ENCODE peak calls at places on chromosomes 5 and 9, in five cellular contexts. Y is effector CD8-positive, alpha-beta T cell; C is amniotic epithelial cell; E is GM03348; A is stimulated activated CD4-positive, alpha-beta T cell treated with anti-CD3 and anti-CD28 coated beads, TNF-alpha, amount 100 ng/mL, for 48 hours. I is an unnamed sample.

GRCh38 chr5:6649186-6649585 is 15.9 kb downstream of the SRD5A1 start:
- DNase-seq in Y (no peak), C (peak), E (no peak), A (no peak), I (no peak)

GRCh38 chr9:656918-657583 is 184.4 kb upstream of the DMRT1 start:
- DNase-seq in Y (no peak), C (no peak), E (no peak), A (no peak), I (no peak)

GRCh38 chr5:144566747-144567415 is 396.2 kb downstream of the KCTD16 start:
- DNase-seq in Y (no peak), C (peak), E (no peak), A (no peak), I (no peak)

GRCh38 chr9:109002141-109002540 is 11.2 kb downstream of the CTNNAL1 start:
- DNase-seq in Y (no peak), C (no peak), E (no peak), A (no peak), I (no peak)

GRCh38 chr9:136625101-136626065 is 37.3 kb upstream of the EGFL7 start:
- DNase-seq in Y (no peak), C (peak), E (peak), A (no peak), I (no peak)

GRCh38 chr9:79858509-79858908 is 286.7 kb downstream of the TLE4 start:
- DNase-seq in Y (no peak), C (peak), E (peak), A (no peak), I (no peak)

GRCh38 chr5:9233712-9234111 is 312.2 kb downstream of the SEMA5A start:
- DNase-seq in Y (no peak), C (peak), E (peak), A (no peak), I (no peak)

GRCh38 chr9:38392235-38393127 is at the start of gene ALDH1B1:
- DNase-seq in Y (peak), C (peak), E (peak), A (peak), I (peak)

GRCh38 chr9:121557581-121558422 is 58.2 kb upstream of the GGTA1 start:
- DNase-seq in Y (no peak), C (peak), E (peak), A (peak), I (no peak)

GRCh38 chr5:66134407-66134843 is 9.7 kb upstream of the SREK1 start:
- DNase-seq in Y (no peak), C (no peak), E (no peak), A (no peak), I (no peak)

GRCh38 chr9:132142883-132143282 is 19.0 kb upstream of the NTNG2 start:
- DNase-seq in Y (no peak), C (no peak), E (no peak), A (no peak), I (no peak)

GRCh38 chr9:16821344-16821743 is 49.1 kb downstream of the BNC2 start:
- DNase-seq in Y (no peak), C (no peak), E (no peak), A (no peak), I (no peak)

GRCh38 chr5:133326361-133326760 is 274.5 kb downstream of the HSPA4 start:
- DNase-seq in Y (no peak), C (no peak), E (no peak), A (no peak), I (no peak)

GRCh38 chr9:91433180-91433579 is 9.5 kb upstream of the NFIL3 start:
- DNase-seq in Y (no peak), C (peak), E (peak), A (no peak), I (no peak)

GRCh38 chr5:113224605-113225065 is 210.2 kb downstream of the TSSK1B start:
- DNase-seq in Y (no peak), C (peak), E (no peak), A (no peak), I (no peak)

GRCh38 chr5:177129206-177129605 is 4.4 kb upstream of the NSD1 start:
- DNase-seq in Y (no peak), C (no peak), E (no peak), A (no peak), I (no peak)

GRCh38 chr5:121299153-121299552 is 552.5 kb upstream of the FTMT start:
- DNase-seq in Y (no peak), C (no peak), E (no peak), A (no peak), I (no peak)

GRCh38 chr5:58887721-58888409 is 305.0 kb downstream of the RAB3C start:
- DNase-seq in Y (no peak), C (peak), E (no peak), A (no peak), I (no peak)

GRCh38 chr5:131373265-131373664 is 109.4 kb downstream of the CDC42SE2 start:
- DNase-seq in Y (no peak), C (no peak), E (no peak), A (no peak), I (no peak)

GRCh38 chr9:130639119-130639485 is 25.3 kb upstream of the PRDM12 start:
- DNase-seq in Y (no peak), C (no peak), E (no peak), A (no peak), I (no peak)

GRCh38 chr9:114621561-114621960 is 10.5 kb downstream of the TMEM268 start:
- DNase-seq in Y (no peak), C (no peak), E (no peak), A (no peak), I (no peak)

GRCh38 chr5:59587489-59588337 is 305.8 kb downstream of the PDE4D start:
- DNase-seq in Y (no peak), C (peak), E (peak), A (no peak), I (no peak)

GRCh38 chr5:125257057-125257970 is 510.9 kb upstream of the ZNF608 start:
- DNase-seq in Y (no peak), C (no peak), E (peak), A (no peak), I (no peak)